ENCODE peak calls at places on chromosome X, in nine cellular contexts. W, G, I, P, N, E, T, D and J are unnamed samples.

GRCh38 chrX:40433160-40433559 is 147.6 kb upstream of the ATP6AP2 start:
- DNase-seq in W (no peak), G (no peak), I (no peak), P (no peak), N (no peak), E (no peak), T (no peak), D (peak; percentile 71), J (no peak)

GRCh38 chrX:34563809-34564208 is 93.3 kb downstream of the TMEM47 start:
- DNase-seq in W (no peak), G (no peak), I (no peak), P (no peak), N (no peak), E (no peak), T (no peak), D (no peak), J (no peak)

GRCh38 chrX:64169988-64170387 is 35.5 kb downstream of the AMER1 start:
- DNase-seq in W (no peak), G (no peak), I (no peak), P (no peak), N (no peak), E (no peak), T (no peak), D (no peak), J (no peak)

GRCh38 chrX:85516131-85516530 is 136.7 kb upstream of the POF1B start:
- DNase-seq in W (no peak), G (no peak), I (no peak), P (no peak), N (no peak), E (no peak), T (no peak), D (no peak), J (no peak)

GRCh38 chrX:66074920-66075879 is 35.3 kb upstream of the VSIG4 start:
- DNase-seq in W (no peak), G (no peak), I (peak; percentile 53), P (no peak), N (no peak), E (no peak), T (no peak), D (no peak), J (peak; percentile 2)

GRCh38 chrX:118724352-118724751 is 3.1 kb upstream of the IL13RA1 start:
- DNase-seq in W (no peak), G (no peak), I (no peak), P (no peak), N (no peak), E (no peak), T (no peak), D (no peak), J (no peak)

GRCh38 chrX:97189668-97190067 is 306.0 kb downstream of the RPA4 start:
- DNase-seq in W (no peak), G (no peak), I (no peak), P (no peak), N (no peak), E (no peak), T (no peak), D (peak; percentile 87), J (no peak)

GRCh38 chrX:153882086-153882498 is 3.9 kb downstream of the L1CAM start:
- DNase-seq in W (peak; percentile 54), G (peak; percentile 65), I (no peak), P (no peak), N (no peak), E (no peak), T (no peak), D (peak; percentile 82), J (peak; percentile 28)

GRCh38 chrX:150198776-150199175 is 164.3 kb upstream of the MAMLD1 start:
- DNase-seq in W (no peak), G (no peak), I (no peak), P (no peak), N (no peak), E (no peak), T (no peak), D (no peak), J (no peak)

GRCh38 chrX:40474205-40474626 is 106.6 kb upstream of the ATP6AP2 start:
- DNase-seq in W (no peak), G (peak; percentile 12), I (no peak), P (peak; percentile 73), N (no peak), E (no peak), T (peak; percentile 68), D (peak; percentile 100), J (no peak)

GRCh38 chrX:1452497-1453389 is at the start of gene ASMTL:
- DNase-seq in W (peak; percentile 98), G (peak; percentile 100), I (peak; percentile 100), P (peak; percentile 95), N (peak; percentile 100), E (peak; percentile 99), T (peak; percentile 100), D (peak; percentile 100), J (peak; percentile 98)

GRCh38 chrX:96685205-96686099 is 810 bp downstream of the DIAPH2 start:
- DNase-seq in W (peak; percentile 21), G (peak; percentile 8), I (peak; percentile 54), P (no peak), N (peak; percentile 65), E (no peak), T (peak; percentile 12), D (peak; percentile 71), J (peak; percentile 31)

GRCh38 chrX:5876984-5877655 is 351.5 kb downstream of the NLGN4X start:
- DNase-seq in W (no peak), G (peak; percentile 25), I (no peak), P (peak; percentile 12), N (no peak), E (no peak), T (peak; percentile 31), D (peak; percentile 54), J (peak; percentile 40)

GRCh38 chrX:50751091-50751490 is 62.9 kb downstream of the SHROOM4 start:
- DNase-seq in W (no peak), G (no peak), I (no peak), P (no peak), N (no peak), E (no peak), T (no peak), D (no peak), J (no peak)

GRCh38 chrX:128992107-128992971 is 531.0 kb downstream of the SMARCA1 start:
- DNase-seq in W (no peak), G (no peak), I (no peak), P (peak; percentile 14), N (no peak), E (no peak), T (peak; percentile 37), D (no peak), J (no peak)

GRCh38 chrX:102067966-102068723 is 57.3 kb upstream of the TCEAL2 start:
- DNase-seq in W (peak; percentile 1), G (peak; percentile 14), I (no peak), P (no peak), N (peak; percentile 60), E (peak; percentile 5), T (no peak), D (no peak), J (peak; percentile 9)

GRCh38 chrX:18377802-18378201 is 23.3 kb upstream of the SCML2 start:
- DNase-seq in W (peak; percentile 8), G (peak; percentile 12), I (peak; percentile 15), P (peak; percentile 41), N (peak; percentile 40), E (no peak), T (peak; percentile 37), D (peak; percentile 62), J (peak; percentile 39)

GRCh38 chrX:83508526-83509245 is 596 bp downstream of the POU3F4 start:
- DNase-seq in W (no peak), G (no peak), I (no peak), P (no peak), N (no peak), E (no peak), T (no peak), D (peak; percentile 60), J (no peak)

GRCh38 chrX:124239911-124240310 is 92.5 kb upstream of the TEX13D start:
- DNase-seq in W (no peak), G (no peak), I (peak; percentile 76), P (no peak), N (no peak), E (peak; percentile 35), T (no peak), D (no peak), J (no peak)

GRCh38 chrX:71067727-71068051 is 445 bp downstream of the SNX12 start:
- DNase-seq in W (no peak), G (no peak), I (no peak), P (no peak), N (no peak), E (no peak), T (no peak), D (no peak), J (no peak)

GRCh38 chrX:1534321-1535168 is 2.4 kb downstream of the P2RY8 start:
- DNase-seq in W (no peak), G (no peak), I (peak; percentile 53), P (peak; percentile 47), N (no peak), E (no peak), T (peak; percentile 33), D (no peak), J (no peak)

GRCh38 chrX:115895678-115896329 is 274.7 kb upstream of the AGTR2 start:
- DNase-seq in W (no peak), G (no peak), I (no peak), P (no peak), N (no peak), E (no peak), T (no peak), D (no peak), J (no peak)

GRCh38 chrX:139246295-139246694 is 284.2 kb upstream of the F9 start:
- DNase-seq in W (no peak), G (no peak), I (no peak), P (no peak), N (no peak), E (no peak), T (no peak), D (no peak), J (no peak)

GRCh38 chrX:153055827-153056748 is at the start of gene PNMA3:
- DNase-seq in W (no peak), G (peak; percentile 25), I (no peak), P (peak; percentile 58), N (no peak), E (no peak), T (peak; percentile 20), D (no peak), J (no peak)

GRCh38 chrX:139692506-139692849 is 15.5 kb downstream of the MCF2 start:
- DNase-seq in W (no peak), G (no peak), I (no peak), P (peak; percentile 7), N (no peak), E (no peak), T (no peak), D (no peak), J (no peak)

GRCh38 chrX:140765043-140765784 is 55.7 kb downstream of the LINC00632 start:
- DNase-seq in W (no peak), G (no peak), I (no peak), P (no peak), N (peak; percentile 61), E (no peak), T (peak; percentile 9), D (peak; percentile 61), J (no peak)

GRCh38 chrX:13794417-13794816 is 22.5 kb downstream of the GPM6B start:
- DNase-seq in W (no peak), G (no peak), I (no peak), P (no peak), N (no peak), E (no peak), T (no peak), D (no peak), J (no peak)

GRCh38 chrX:110026099-110026844 is 23.4 kb downstream of the TMEM164 start:
- DNase-seq in W (peak; percentile 48), G (no peak), I (no peak), P (no peak), N (no peak), E (no peak), T (no peak), D (no peak), J (peak; percentile 34)

GRCh38 chrX:12721042-12721441 is 70.2 kb upstream of the PRPS2 start:
- DNase-seq in W (peak; percentile 7), G (peak; percentile 2), I (no peak), P (peak; percentile 38), N (no peak), E (no peak), T (peak; percentile 40), D (peak; percentile 58), J (no peak)

GRCh38 chrX:133005038-133005437 is 46.6 kb upstream of the HS6ST2 start:
- DNase-seq in W (peak; percentile 4), G (peak; percentile 18), I (no peak), P (peak; percentile 37), N (peak; percentile 44), E (peak; percentile 12), T (no peak), D (no peak), J (peak; percentile 10)

GRCh38 chrX:17242470-17242869 is 132.5 kb upstream of the NHS start:
- DNase-seq in W (peak; percentile 28), G (peak; percentile 66), I (peak; percentile 21), P (peak; percentile 46), N (peak; percentile 79), E (peak; percentile 64), T (peak; percentile 35), D (peak; percentile 55), J (peak; percentile 35)